ENCODE peak calls at places on chromosomes 1 and 21, in six cellular contexts. B is fibroblast of pulmonary artery; O is BJ; E is psoas muscle; Z is CD8-positive, alpha-beta T cell; S is fibroblast of mammary gland. D is an unnamed sample.

GRCh38 chr1:9520411-9520810 is 18.9 kb upstream of the SLC25A33 start:
- DNase-seq in O (no peak), E (no peak), S (no peak), B (no peak), Z (no peak), D (no peak)

GRCh38 chr1:24551910-24552571 is 3.8 kb upstream of the NCMAP start:
- DNase-seq in B (peak), E (no peak), S (no peak), O (no peak), Z (no peak), D (peak)

GRCh38 chr1:16719571-16720402 is 20.5 kb upstream of the RNU1-4 start:
- DNase-seq in E (peak), S (no peak), Z (no peak), B (no peak), O (no peak), D (no peak)

GRCh38 chr21:21003701-21004100 is 5.5 kb downstream of the NCAM2 start:
- DNase-seq in B (peak), O (no peak), S (peak), E (no peak), Z (no peak), D (peak)

GRCh38 chr1:66696771-66697170 is 55.5 kb upstream of the DYNLT5 start:
- DNase-seq in O (no peak), E (no peak), Z (no peak), S (no peak), B (no peak), D (no peak)

GRCh38 chr1:230366504-230366915 is 59.6 kb downstream of the PGBD5 start:
- DNase-seq in B (no peak), Z (no peak), E (no peak), S (no peak), O (no peak), D (no peak)

GRCh38 chr1:198643001-198643400 is 4.2 kb downstream of the PTPRC start:
- DNase-seq in O (no peak), B (no peak), S (no peak), Z (no peak), E (no peak), D (no peak)

GRCh38 chr1:47569681-47570470 is 132.0 kb downstream of the FOXD2 start:
- DNase-seq in Z (no peak), S (peak), O (peak), B (peak), E (no peak), D (peak)

GRCh38 chr21:17597680-17598079 is 15.0 kb downstream of the BTG3 start:
- DNase-seq in B (no peak), O (no peak), E (no peak), S (no peak), Z (no peak), D (no peak)

GRCh38 chr1:185645201-185645640 is 89.0 kb upstream of the HMCN1 start:
- DNase-seq in B (no peak), E (no peak), Z (no peak), O (peak), S (no peak), D (no peak)

GRCh38 chr1:229139320-229139719 is 131.6 kb upstream of the RAB4A start:
- DNase-seq in Z (no peak), E (no peak), O (no peak), B (no peak), S (no peak), D (no peak)

GRCh38 chr1:89600792-89601191 is 32.1 kb upstream of the LRRC8C start:
- DNase-seq in S (no peak), E (no peak), Z (no peak), O (no peak), B (no peak), D (no peak)
- TF ChIP-seq CTCF in S (no peak), E (no peak), Z (no peak), O (no peak), B (no peak), D (no peak)

GRCh38 chr1:38992450-38993111 is 1.5 kb downstream of the AKIRIN1 start:
- DNase-seq in S (no peak), B (no peak), O (no peak), Z (no peak), E (no peak), D (no peak)
- H3K4me3 ChIP-seq in S (peak), B (peak), O (peak), Z (peak), E (peak), D (peak)

GRCh38 chr1:51443555-51443954 is 75.5 kb downstream of the EPS15 start:
- DNase-seq in S (no peak), Z (no peak), B (no peak), O (no peak), E (no peak), D (no peak)

GRCh38 chr1:51442616-51443015 is 76.5 kb downstream of the EPS15 start:
- DNase-seq in S (no peak), E (no peak), O (no peak), Z (no peak), B (no peak), D (no peak)

GRCh38 chr1:51444534-51445192 is 74.4 kb downstream of the EPS15 start:
- DNase-seq in O (no peak), S (no peak), B (no peak), Z (no peak), E (no peak), D (no peak)

GRCh38 chr1:51444096-51444495 is 75.0 kb downstream of the EPS15 start:
- DNase-seq in B (no peak), E (no peak), O (no peak), S (no peak), Z (no peak), D (no peak)

GRCh38 chr1:51445346-51446090 is 73.5 kb downstream of the EPS15 start:
- DNase-seq in Z (no peak), E (no peak), S (peak), B (no peak), O (peak), D (peak)
- TF ChIP-seq CTCF in Z (no peak), E (no peak), S (no peak), B (no peak), O (no peak), D (no peak)

GRCh38 chr21:45341261-45341660 is 53.6 kb upstream of the POFUT2 start:
- DNase-seq in O (no peak), S (no peak), Z (no peak), E (no peak), B (no peak), D (no peak)

GRCh38 chr21:45339430-45340405 is 52.0 kb upstream of the POFUT2 start:
- DNase-seq in E (no peak), S (no peak), O (no peak), Z (no peak), B (peak), D (no peak)

GRCh38 chr21:45340515-45340914 is 52.8 kb upstream of the POFUT2 start:
- DNase-seq in E (no peak), Z (no peak), B (no peak), O (no peak), S (no peak), D (no peak)

GRCh38 chr21:45343891-45344290 is 56.2 kb upstream of the POFUT2 start:
- DNase-seq in E (no peak), O (no peak), S (no peak), B (no peak), Z (no peak), D (no peak)

DNA sequence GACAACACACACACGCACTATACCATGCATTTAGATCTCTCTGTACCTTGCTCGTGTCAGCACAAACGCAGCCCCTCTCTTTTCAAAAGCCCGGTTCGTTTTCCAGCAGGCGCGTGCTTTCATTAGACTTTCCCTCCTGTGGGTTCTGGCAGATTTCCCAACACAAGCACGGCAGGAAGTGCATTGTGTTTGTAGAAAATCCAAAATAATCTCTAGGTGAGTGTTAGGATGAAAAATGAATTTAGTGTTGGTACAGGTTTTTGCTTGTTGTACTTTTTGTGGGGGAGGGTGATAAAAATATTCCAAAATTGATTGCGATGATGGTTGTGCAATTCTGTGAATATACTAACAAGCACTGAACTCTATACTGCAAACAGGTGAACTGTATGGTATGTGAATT is 54.1 kb upstream of the POFUT2 start:
- DNase-seq in Z (no peak), E (no peak), O (no peak), S (no peak), B (peak), D (no peak)
- H3K4me3 ChIP-seq in Z (no peak), E (no peak), O (no peak), S (no peak), B (no peak), D (no peak)

D was measured in HFF-Myc.